ENCODE peak calls at places on chromosomes 2 and 18, in four cellular contexts. Z is BJ, W is NB4, Q is foreskin fibroblast. G is an unnamed sample.

GRCh38 chr18:8506251-8507049 is 102.8 kb upstream of the RAB12 start:
- DNase-seq in Z (no peak), W (no peak), Q (no peak), G (no peak)

GRCh38 chr2:180562378-180562777 is 418.0 kb upstream of the UBE2E3 start:
- DNase-seq in Z (no peak), W (no peak), Q (no peak), G (no peak)

GRCh38 chr2:98561902-98562695 is 46.2 kb downstream of the COA5 start:
- DNase-seq in Z (no peak), W (no peak), Q (no peak), G (no peak)

GRCh38 chr2:86042256-86043168 is 63.2 kb downstream of the POLR1A start:
- DNase-seq in Z (no peak), W (no peak), Q (no peak), G (no peak)

GRCh38 chr18:7908686-7909299 is 341.7 kb downstream of the PTPRM start:
- DNase-seq in Z (no peak), W (no peak), Q (no peak), G (no peak)

GRCh38 chr2:65382776-65383357 is 49.5 kb downstream of the SPRED2 start:
- DNase-seq in Z (peak), W (peak), Q (peak), G (peak)

GRCh38 chr18:75483662-75484061 is 56.2 kb upstream of the SMIM21 start:
- DNase-seq in Z (no peak), W (no peak), Q (no peak), G (no peak)

GRCh38 chr2:20404950-20405349 is 41.9 kb upstream of the RHOB start:
- DNase-seq in Z (no peak), W (no peak), Q (no peak), G (no peak)

GRCh38 chr18:23798824-23799223 is 109.6 kb downstream of the LAMA3 start:
- DNase-seq in Z (no peak), W (no peak), Q (no peak), G (no peak)

GRCh38 chr2:121358291-121358690 is 73.3 kb upstream of the TFCP2L1 start:
- DNase-seq in Z (no peak), W (no peak), Q (no peak), G (no peak)

GRCh38 chr2:2641541-2642410 is 310.7 kb upstream of the MYT1L start:
- DNase-seq in Z (no peak), W (no peak), Q (no peak), G (no peak)

GRCh38 chr2:200077210-200077650 is 121.8 kb downstream of the MAIP1 start:
- DNase-seq in Z (peak), W (no peak), Q (peak), G (peak)

GRCh38 chr18:43078485-43079092 is 36.9 kb downstream of the RIT2 start:
- DNase-seq in Z (no peak), W (no peak), Q (no peak), G (no peak)

GRCh38 chr18:32714571-32715148 is 58.2 kb downstream of the KLHL14 start:
- DNase-seq in Z (no peak), W (peak), Q (peak), G (peak)

GRCh38 chr18:23311346-23312103 is 141.6 kb upstream of the RIOK3 start:
- DNase-seq in Z (no peak), W (no peak), Q (peak), G (peak)

GRCh38 chr2:136212426-136213378 is 94.8 kb upstream of the CXCR4 start:
- DNase-seq in Z (no peak), W (peak), Q (no peak), G (no peak)

GRCh38 chr18:48582946-48583345 is 44.1 kb downstream of the CTIF start:
- DNase-seq in Z (no peak), W (no peak), Q (no peak), G (no peak)

GRCh38 chr2:73091696-73092095 is 20.2 kb upstream of the SFXN5 start:
- DNase-seq in Z (no peak), W (no peak), Q (no peak), G (no peak)

GRCh38 chr2:73984203-73984921 is at the start of gene TET3:
- DNase-seq in Z (no peak), W (peak), Q (no peak), G (no peak)

GRCh38 chr2:240508832-240509545 is 48.8 kb downstream of the ANKMY1 start:
- DNase-seq in Z (no peak), W (no peak), Q (no peak), G (no peak)

GRCh38 chr18:46497129-46497528 is 159.9 kb downstream of the LOXHD1 start:
- DNase-seq in Z (no peak), W (peak), Q (no peak), G (no peak)

GRCh38 chr2:29528891-29529520 is 392.4 kb downstream of the ALK start:
- DNase-seq in Z (peak), W (no peak), Q (peak), G (no peak)

GRCh38 chr2:197306691-197307030 is 3.9 kb downstream of the ANKRD44 start:
- DNase-seq in Z (no peak), W (peak), Q (no peak), G (no peak)

GRCh38 chr18:13175754-13176210 is 42.8 kb upstream of the LDLRAD4 start:
- DNase-seq in Z (no peak), W (no peak), Q (no peak), G (no peak)

GRCh38 chr2:25814681-25815080 is 63.6 kb downstream of the ASXL2 start:
- DNase-seq in Z (no peak), W (no peak), Q (peak), G (no peak)

GRCh38 chr18:62839874-62840713 is 124.8 kb downstream of the PHLPP1 start:
- DNase-seq in Z (no peak), W (no peak), Q (no peak), G (no peak)

GRCh38 chr2:62343636-62344349 is 147.9 kb downstream of the B3GNT2 start:
- DNase-seq in Z (no peak), W (no peak), Q (no peak), G (no peak)

GRCh38 chr2:152537252-152537651 is 180.0 kb downstream of the PRPF40A start:
- DNase-seq in Z (no peak), W (peak), Q (no peak), G (no peak)

GRCh38 chr2:223601932-223602676 is at the start of gene SCG2:
- DNase-seq in Z (no peak), W (peak), Q (peak), G (peak)
- TF ChIP-seq CTCF in Z (peak), W (no peak), Q (peak), G (peak)

DNA sequence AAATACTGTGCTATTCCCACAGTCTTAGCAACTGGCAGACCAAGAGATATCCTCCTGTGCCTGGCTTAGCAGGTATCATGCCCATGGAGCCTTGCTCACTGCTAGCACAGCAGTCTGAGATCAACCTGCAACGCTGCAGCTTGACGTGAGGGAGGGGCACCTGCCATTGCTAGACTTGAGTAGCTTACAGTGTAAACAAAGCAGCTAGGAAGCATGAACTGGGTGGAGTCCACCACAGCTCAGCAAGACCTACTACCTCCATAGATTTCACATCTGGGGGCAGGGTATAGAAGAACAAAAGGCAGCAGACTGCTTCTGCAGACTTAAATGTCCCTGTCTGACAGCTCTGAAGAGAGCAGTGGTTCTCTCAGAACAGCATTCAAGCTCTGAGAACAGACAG is 74.8 kb downstream of the AKAIN1 start:
- DNase-seq in Z (no peak), W (no peak), Q (no peak), G (no peak)
- TF ChIP-seq CTCF in Z (no peak), W (no peak), Q (no peak), G (no peak)

DNA sequence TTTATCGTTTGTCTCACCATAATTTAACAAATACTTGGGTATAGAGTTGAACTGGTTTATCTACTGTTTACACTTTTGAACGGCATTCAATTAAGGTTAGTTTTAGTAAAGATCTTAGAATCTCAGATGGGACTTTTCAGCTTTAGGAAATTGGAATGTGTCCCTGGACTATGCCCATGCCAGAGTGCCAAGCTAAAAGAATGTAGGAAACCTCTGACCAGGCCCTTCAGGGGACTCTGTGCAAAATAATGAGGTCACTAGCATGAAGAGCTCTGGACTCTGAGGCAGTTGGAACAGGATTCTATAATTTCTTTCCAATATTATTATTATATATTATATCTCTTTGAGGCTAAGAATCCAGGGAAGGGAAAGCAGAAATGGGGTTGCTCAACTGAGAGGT is 13.5 kb downstream of the DIS3L2 start:
- DNase-seq in Z (no peak), W (no peak), Q (no peak), G (no peak)
- TF ChIP-seq CTCF in Z (no peak), W (no peak), Q (no peak), G (no peak)

GRCh38 chr2:118832791-118833715 is 14.4 kb downstream of the EN1 start:
- DNase-seq in Z (no peak), W (no peak), Q (no peak), G (no peak)

GRCh38 chr2:118830886-118831285 is 16.6 kb downstream of the EN1 start:
- DNase-seq in Z (no peak), W (no peak), Q (no peak), G (no peak)

GRCh38 chr2:118830121-118830520 is 17.3 kb downstream of the EN1 start:
- DNase-seq in Z (no peak), W (no peak), Q (no peak), G (no peak)

GRCh38 chr2:118833716-118834439 is 13.6 kb downstream of the EN1 start:
- DNase-seq in Z (no peak), W (no peak), Q (no peak), G (no peak)

GRCh38 chr2:118832071-118832790 is 15.2 kb downstream of the EN1 start:
- DNase-seq in Z (no peak), W (no peak), Q (no peak), G (no peak)
- TF ChIP-seq CTCF in Z (no peak), W (no peak), Q (no peak), G (no peak)

G was measured in AG09319.